ENCODE peak calls at places on chromosomes 12 and 14, in ten cellular contexts. V, I, K, C, N, T, P, U, F and L are unnamed samples.

GRCh38 chr14:21902561-21903199 is 229.1 kb upstream of the OR4E1 start:
- DNase-seq in K (no peak), C (no peak), P (no peak), I (no peak), V (no peak), U (peak; percentile 21), N (no peak), F (no peak), T (no peak), L (no peak)

GRCh38 chr12:91617830-91618229 is 435.2 kb upstream of the DCN start:
- DNase-seq in V (no peak), P (no peak), K (no peak), F (no peak), T (no peak), U (no peak), I (no peak), C (no peak), N (no peak), L (no peak)

GRCh38 chr12:89476889-89477288 is 47.7 kb downstream of the GALNT4 start:
- DNase-seq in T (no peak), I (no peak), C (no peak), N (no peak), F (no peak), P (no peak), V (no peak), U (no peak), K (no peak), L (no peak)

GRCh38 chr12:27284021-27284420 is 39.9 kb downstream of the STK38L start:
- DNase-seq in K (no peak), U (no peak), F (no peak), P (no peak), N (no peak), C (no peak), T (no peak), V (no peak), I (no peak), L (no peak)

GRCh38 chr14:22252591-22253178 is 336.3 kb downstream of the DAD1 start:
- DNase-seq in V (no peak), U (no peak), N (no peak), I (no peak), C (no peak), K (no peak), F (no peak), T (no peak), P (no peak), L (no peak)

GRCh38 chr14:52399886-52400599 is 85.9 kb downstream of the PTGER2 start:
- DNase-seq in P (peak; percentile 42), T (no peak), N (no peak), K (no peak), U (no peak), V (no peak), I (no peak), C (no peak), F (no peak), L (no peak)

GRCh38 chr14:67514650-67515385 is 18.3 kb upstream of the PLEKHH1 start:
- DNase-seq in U (peak; percentile 15), F (no peak), T (peak; percentile 50), K (no peak), P (peak; percentile 66), C (no peak), N (peak; percentile 83), I (no peak), V (no peak), L (no peak)

GRCh38 chr14:55814873-55815272 is 234.9 kb downstream of the KTN1 start:
- DNase-seq in C (no peak), K (no peak), V (no peak), N (no peak), P (no peak), I (no peak), F (no peak), T (no peak), U (peak; percentile 44), L (no peak)

GRCh38 chr14:53979141-53979673 is 22.6 kb upstream of the BMP4 start:
- DNase-seq in P (peak; percentile 65), C (no peak), K (no peak), V (no peak), N (no peak), I (no peak), T (no peak), F (no peak), U (no peak), L (no peak)

GRCh38 chr14:75399819-75400678 is 27.8 kb upstream of the JDP2 start:
- DNase-seq in T (peak; percentile 94), I (peak; percentile 97), N (peak; percentile 60), V (peak; percentile 98), F (no peak), K (no peak), U (peak; percentile 49), P (no peak), C (peak; percentile 97), L (peak; percentile 94)

GRCh38 chr12:11709513-11709912 is 60.0 kb downstream of the ETV6 start:
- DNase-seq in K (no peak), I (no peak), T (no peak), C (no peak), P (no peak), U (no peak), V (no peak), N (no peak), F (no peak), L (no peak)

GRCh38 chr14:101937926-101938767 is 26.2 kb upstream of the DYNC1H1 start:
- DNase-seq in K (no peak), P (no peak), F (no peak), N (no peak), I (no peak), T (no peak), V (no peak), U (no peak), C (no peak), L (no peak)

GRCh38 chr12:130989391-130989790 is 35.7 kb downstream of the ADGRD1 start:
- DNase-seq in P (no peak), V (no peak), N (no peak), I (no peak), F (no peak), U (no peak), K (no peak), C (no peak), T (no peak), L (no peak)

GRCh38 chr12:89468017-89468416 is 56.6 kb downstream of the GALNT4 start:
- DNase-seq in K (no peak), P (no peak), N (no peak), U (no peak), C (no peak), V (no peak), F (no peak), T (no peak), I (no peak), L (no peak)

GRCh38 chr14:90624228-90624627 is 192.0 kb downstream of the TTC7B start:
- DNase-seq in N (no peak), U (peak; percentile 55), F (no peak), T (no peak), I (no peak), P (no peak), C (peak; percentile 57), V (peak; percentile 28), K (no peak), L (no peak)

GRCh38 chr12:11879306-11879705 is 191.4 kb upstream of the BCL2L14 start:
- DNase-seq in F (no peak), I (no peak), N (no peak), V (no peak), C (no peak), K (no peak), T (no peak), P (no peak), U (peak; percentile 72), L (no peak)

GRCh38 chr12:107553211-107553765 is 132.3 kb upstream of the PWP1 start:
- DNase-seq in F (no peak), P (no peak), T (no peak), N (no peak), C (no peak), U (no peak), V (no peak), K (no peak), I (peak; percentile 82), L (no peak)

GRCh38 chr12:31629756-31630732 is 29.4 kb upstream of the ETFBKMT start:
- DNase-seq in I (no peak), C (no peak), K (no peak), U (peak; percentile 77), F (no peak), T (peak; percentile 1), P (peak; percentile 14), V (no peak), N (no peak), L (no peak)
- TF ChIP-seq POLR2AphosphoS5 in I (no peak), C (no peak), K (no peak), U (no peak), F (no peak), T (no peak), P (no peak), V (no peak), N (no peak), L (no peak)

GRCh38 chr12:108619369-108620160 is 14.1 kb downstream of the SELPLG start:
- DNase-seq in V (no peak), I (no peak), F (no peak), N (no peak), P (no peak), C (no peak), T (no peak), K (no peak), U (no peak), L (no peak)

GRCh38 chr12:108618079-108618952 is 15.4 kb downstream of the SELPLG start:
- DNase-seq in K (no peak), C (peak; percentile 76), P (peak; percentile 95), I (no peak), N (peak; percentile 86), U (peak; percentile 71), V (peak; percentile 57), T (peak; percentile 82), F (no peak), L (peak; percentile 89)

GRCh38 chr12:108616359-108616758 is 17.3 kb downstream of the SELPLG start:
- DNase-seq in F (no peak), P (no peak), U (no peak), C (no peak), N (no peak), V (no peak), K (no peak), T (no peak), I (no peak), L (no peak)

GRCh38 chr12:108615918-108616317 is 17.8 kb downstream of the SELPLG start:
- DNase-seq in C (no peak), U (no peak), V (no peak), K (no peak), I (no peak), T (no peak), N (no peak), F (no peak), P (no peak), L (no peak)

GRCh38 chr12:108616941-108617858 is 16.5 kb downstream of the SELPLG start:
- DNase-seq in U (no peak), I (no peak), P (no peak), N (no peak), F (peak; percentile 93), V (no peak), K (no peak), C (no peak), T (no peak), L (no peak)
- H3K4me3 ChIP-seq in U (no peak overlapping the region), I (no peak overlapping the region), P (no peak overlapping the region), N (no peak overlapping the region), F (no peak overlapping the region), V (no peak overlapping the region), K (no peak overlapping the region), C (no peak overlapping the region), T (no peak overlapping the region), L (no peak overlapping the region)

GRCh38 chr12:55716582-55717396 is 943 bp downstream of the BLOC1S1 start:
- DNase-seq in C (no peak), I (no peak), P (no peak), K (no peak), V (no peak), N (no peak), T (no peak), U (no peak), F (no peak), L (no peak)
- H3K27ac ChIP-seq in C (peak overlapping the region; percentile 96), I (peak overlapping the region; percentile 97), P (peak overlapping the region; percentile 97), K (peak overlapping the region; percentile 93), V (peak overlapping the region; percentile 93), N (peak overlapping the region; percentile 87), T (peak overlapping the region; percentile 98), U (peak overlapping the region; percentile 83), F (peak overlapping the region; percentile 95), L (peak overlapping the region; percentile 96)

GRCh38 chr12:122421815-122422737 is at the start of gene CLIP1:
- DNase-seq in I (peak; percentile 92), N (peak; percentile 87), V (peak; percentile 55), T (peak; percentile 72), F (no peak), P (peak; percentile 84), U (peak; percentile 63), K (no peak), C (peak; percentile 57), L (peak; percentile 75)
- TF ChIP-seq POLR2AphosphoS5 in I (peak; percentile 19), N (no peak), V (no peak), T (peak; percentile 70), F (no peak), P (no peak), U (peak; percentile 25), K (peak; percentile 12), C (peak; percentile 11), L (no peak)